ENCODE peak calls at places on chromosomes 6 and 20, in nine cellular contexts. One of them, this sample, is unnamed.

GRCh38 chr6:55528624-55529023 is 50.4 kb downstream of the HMGCLL1 start:
- DNase-seq in IMR-90: peak; percentile 37
- DNase-seq in left ventricle myocardium inferior: no peak
- DNase-seq in stomach: no peak
- DNase-seq in endothelial cell of umbilical vein: peak; percentile 80
- DNase-seq in GM23248: peak; percentile 28
- DNase-seq in lung: no peak
- DNase-seq in uterus: no peak
- DNase-seq in body of pancreas: peak; percentile 40
- DNase-seq in this sample: peak; percentile 7

GRCh38 chr20:3914446-3914845 is 25.3 kb downstream of the PANK2 start:
- DNase-seq in IMR-90: no peak
- DNase-seq in left ventricle myocardium inferior: no peak
- DNase-seq in stomach: no peak
- DNase-seq in endothelial cell of umbilical vein: no peak
- DNase-seq in GM23248: no peak
- DNase-seq in lung: no peak
- DNase-seq in uterus: no peak
- DNase-seq in body of pancreas: no peak
- DNase-seq in this sample: no peak

GRCh38 chr20:17610566-17611289 is 40.9 kb downstream of the DSTN start:
- DNase-seq in IMR-90: no peak
- DNase-seq in left ventricle myocardium inferior: no peak
- DNase-seq in stomach: peak; percentile 66
- DNase-seq in endothelial cell of umbilical vein: peak; percentile 31
- DNase-seq in GM23248: no peak
- DNase-seq in lung: no peak
- DNase-seq in uterus: no peak
- DNase-seq in body of pancreas: no peak
- DNase-seq in this sample: no peak

GRCh38 chr6:132304891-132305305 is 96.4 kb downstream of the MOXD1 start:
- DNase-seq in IMR-90: no peak
- DNase-seq in left ventricle myocardium inferior: no peak
- DNase-seq in stomach: no peak
- DNase-seq in endothelial cell of umbilical vein: no peak
- DNase-seq in GM23248: no peak
- DNase-seq in lung: no peak
- DNase-seq in uterus: no peak
- DNase-seq in body of pancreas: peak; percentile 8
- DNase-seq in this sample: no peak

GRCh38 chr6:47944846-47945245 is 163.0 kb downstream of the OPN5 start:
- DNase-seq in IMR-90: no peak
- DNase-seq in left ventricle myocardium inferior: no peak
- DNase-seq in stomach: no peak
- DNase-seq in endothelial cell of umbilical vein: no peak
- DNase-seq in GM23248: no peak
- DNase-seq in lung: no peak
- DNase-seq in uterus: no peak
- DNase-seq in body of pancreas: no peak
- DNase-seq in this sample: no peak

GRCh38 chr20:53677447-53678314 is 84.0 kb upstream of the ZNF217 start:
- DNase-seq in IMR-90: peak; percentile 46
- DNase-seq in left ventricle myocardium inferior: peak; percentile 32
- DNase-seq in stomach: peak; percentile 47
- DNase-seq in endothelial cell of umbilical vein: peak; percentile 49
- DNase-seq in GM23248: peak; percentile 24
- DNase-seq in lung: no peak
- DNase-seq in uterus: peak; percentile 22
- DNase-seq in body of pancreas: peak; percentile 66
- DNase-seq in this sample: no peak

GRCh38 chr20:23879811-23880374 is 345 bp upstream of the CST5 start:
- DNase-seq in IMR-90: no peak
- DNase-seq in left ventricle myocardium inferior: no peak
- DNase-seq in stomach: no peak
- DNase-seq in endothelial cell of umbilical vein: no peak
- DNase-seq in GM23248: no peak
- DNase-seq in lung: peak; percentile 66
- DNase-seq in uterus: no peak
- DNase-seq in body of pancreas: peak; percentile 48
- DNase-seq in this sample: no peak

GRCh38 chr6:42304313-42304712 is 86.7 kb upstream of the MRPS10 start:
- DNase-seq in IMR-90: peak; percentile 31
- DNase-seq in left ventricle myocardium inferior: no peak
- DNase-seq in stomach: no peak
- DNase-seq in endothelial cell of umbilical vein: no peak
- DNase-seq in GM23248: no peak
- DNase-seq in lung: no peak
- DNase-seq in uterus: no peak
- DNase-seq in body of pancreas: no peak
- DNase-seq in this sample: no peak

GRCh38 chr6:15264902-15265761 is 19.3 kb downstream of the JARID2 start:
- DNase-seq in IMR-90: peak; percentile 79
- DNase-seq in left ventricle myocardium inferior: peak; percentile 48
- DNase-seq in stomach: no peak
- DNase-seq in endothelial cell of umbilical vein: no peak
- DNase-seq in GM23248: peak; percentile 74
- DNase-seq in lung: no peak
- DNase-seq in uterus: no peak
- DNase-seq in body of pancreas: no peak
- DNase-seq in this sample: peak; percentile 77

GRCh38 chr6:158046201-158047119 is 64.8 kb downstream of the SYNJ2 start:
- DNase-seq in IMR-90: no peak
- DNase-seq in left ventricle myocardium inferior: peak; percentile 3
- DNase-seq in stomach: no peak
- DNase-seq in endothelial cell of umbilical vein: no peak
- DNase-seq in GM23248: peak; percentile 25
- DNase-seq in lung: no peak
- DNase-seq in uterus: no peak
- DNase-seq in body of pancreas: no peak
- DNase-seq in this sample: no peak

GRCh38 chr6:16840291-16840690 is 79.0 kb upstream of the ATXN1 start:
- DNase-seq in IMR-90: no peak
- DNase-seq in left ventricle myocardium inferior: no peak
- DNase-seq in stomach: no peak
- DNase-seq in endothelial cell of umbilical vein: no peak
- DNase-seq in GM23248: no peak
- DNase-seq in lung: no peak
- DNase-seq in uterus: no peak
- DNase-seq in body of pancreas: no peak
- DNase-seq in this sample: no peak

GRCh38 chr20:58215116-58215515 is 13.3 kb downstream of the ANKRD60 start:
- DNase-seq in IMR-90: no peak
- DNase-seq in left ventricle myocardium inferior: no peak
- DNase-seq in stomach: no peak
- DNase-seq in endothelial cell of umbilical vein: no peak
- DNase-seq in GM23248: no peak
- DNase-seq in lung: no peak
- DNase-seq in uterus: no peak
- DNase-seq in body of pancreas: no peak
- DNase-seq in this sample: no peak

GRCh38 chr20:35314460-35315198 is 22.4 kb upstream of the FAM83C start:
- DNase-seq in IMR-90: no peak
- DNase-seq in left ventricle myocardium inferior: no peak
- DNase-seq in stomach: no peak
- DNase-seq in endothelial cell of umbilical vein: no peak
- DNase-seq in GM23248: no peak
- DNase-seq in lung: no peak
- DNase-seq in uterus: no peak
- DNase-seq in body of pancreas: no peak
- DNase-seq in this sample: no peak

GRCh38 chr20:32278199-32278643 is 770 bp downstream of the KIF3B start:
- DNase-seq in IMR-90: peak; percentile 17
- DNase-seq in left ventricle myocardium inferior: no peak
- DNase-seq in stomach: no peak
- DNase-seq in endothelial cell of umbilical vein: peak; percentile 2
- DNase-seq in GM23248: peak; percentile 57
- DNase-seq in lung: no peak
- DNase-seq in uterus: no peak
- DNase-seq in body of pancreas: no peak
- DNase-seq in this sample: no peak

GRCh38 chr6:15079288-15079817 is 166.5 kb upstream of the JARID2 start:
- DNase-seq in IMR-90: no peak
- DNase-seq in left ventricle myocardium inferior: no peak
- DNase-seq in stomach: no peak
- DNase-seq in endothelial cell of umbilical vein: no peak
- DNase-seq in GM23248: peak; percentile 24
- DNase-seq in lung: no peak
- DNase-seq in uterus: no peak
- DNase-seq in body of pancreas: no peak
- DNase-seq in this sample: no peak

GRCh38 chr20:17896247-17896723 is 72.3 kb downstream of the SNX5 start:
- DNase-seq in IMR-90: no peak
- DNase-seq in left ventricle myocardium inferior: no peak
- DNase-seq in stomach: no peak
- DNase-seq in endothelial cell of umbilical vein: peak; percentile 90
- DNase-seq in GM23248: peak; percentile 45
- DNase-seq in lung: no peak
- DNase-seq in uterus: no peak
- DNase-seq in body of pancreas: no peak
- DNase-seq in this sample: no peak

GRCh38 chr20:3798908-3799248 is 2.8 kb downstream of the CDC25B start:
- DNase-seq in IMR-90: no peak
- DNase-seq in left ventricle myocardium inferior: no peak
- DNase-seq in stomach: no peak
- DNase-seq in endothelial cell of umbilical vein: no peak
- DNase-seq in GM23248: no peak
- DNase-seq in lung: no peak
- DNase-seq in uterus: no peak
- DNase-seq in body of pancreas: no peak
- DNase-seq in this sample: peak; percentile 36

GRCh38 chr20:4820833-4821518 is 99.3 kb downstream of the PRND start:
- DNase-seq in IMR-90: peak; percentile 88
- DNase-seq in left ventricle myocardium inferior: no peak
- DNase-seq in stomach: no peak
- DNase-seq in endothelial cell of umbilical vein: peak; percentile 22
- DNase-seq in GM23248: peak; percentile 97
- DNase-seq in lung: no peak
- DNase-seq in uterus: peak; percentile 74
- DNase-seq in body of pancreas: no peak
- DNase-seq in this sample: peak; percentile 37

DNA sequence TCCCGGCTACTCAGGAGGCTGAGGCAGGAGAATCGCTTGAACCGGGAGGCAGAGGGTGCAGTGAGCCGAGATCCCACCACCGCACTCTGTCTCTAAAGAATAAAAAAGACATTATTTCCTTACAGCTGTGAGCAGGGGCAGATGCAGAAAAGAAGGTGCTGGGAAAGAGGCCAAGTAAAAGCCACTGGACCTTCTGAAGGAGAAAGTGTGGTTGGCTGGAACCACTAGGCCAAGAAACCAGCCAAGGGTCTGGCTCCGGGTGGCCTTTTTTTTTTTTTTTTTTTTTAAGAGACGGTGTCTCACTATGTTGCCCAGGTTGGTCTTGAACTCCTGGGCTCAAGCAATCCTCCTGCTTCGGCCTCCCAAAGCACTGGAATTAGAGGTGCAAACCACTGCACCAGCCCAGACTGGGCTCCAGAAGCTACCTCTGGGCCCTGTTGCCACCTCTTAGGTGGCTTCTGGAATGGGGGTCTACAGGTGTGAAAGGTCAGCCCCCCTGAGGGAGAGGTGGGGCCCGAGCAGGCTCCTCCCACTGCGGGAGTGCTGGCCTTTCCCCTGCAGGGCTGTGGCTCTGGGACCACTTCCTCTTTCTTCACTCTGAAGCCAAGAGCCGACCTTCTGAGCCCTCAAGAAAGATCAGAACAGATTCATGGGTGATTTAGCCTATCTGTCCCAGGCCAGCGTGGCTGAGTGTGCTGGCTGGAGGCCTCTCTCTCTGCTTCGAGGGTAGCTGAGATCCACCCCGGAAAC is at the start of gene FGD2:
- DNase-seq in IMR-90: no peak
- DNase-seq in left ventricle myocardium inferior: no peak
- DNase-seq in stomach: no peak
- DNase-seq in endothelial cell of umbilical vein: no peak
- DNase-seq in GM23248: no peak
- DNase-seq in lung: no peak
- DNase-seq in uterus: no peak
- DNase-seq in body of pancreas: peak; percentile 27
- DNase-seq in this sample: no peak
- H3K4me3 ChIP-seq in IMR-90: no peak within 1 kb of the TSS
- H3K4me3 ChIP-seq in left ventricle myocardium inferior: peak within 1 kb of the TSS; percentile 37
- H3K4me3 ChIP-seq in stomach: peak within 1 kb of the TSS; percentile 15
- H3K4me3 ChIP-seq in endothelial cell of umbilical vein: no peak within 1 kb of the TSS
- H3K4me3 ChIP-seq in GM23248: no peak within 1 kb of the TSS
- H3K4me3 ChIP-seq in lung: peak within 1 kb of the TSS; percentile 3
- H3K4me3 ChIP-seq in uterus: no peak within 1 kb of the TSS
- H3K4me3 ChIP-seq in body of pancreas: no peak within 1 kb of the TSS
- H3K4me3 ChIP-seq in this sample: no peak within 1 kb of the TSS

GRCh38 chr6:21949211-21949801 is 347.5 kb downstream of the PRL start:
- DNase-seq in IMR-90: peak; percentile 62
- DNase-seq in left ventricle myocardium inferior: no peak
- DNase-seq in stomach: no peak
- DNase-seq in endothelial cell of umbilical vein: no peak
- DNase-seq in GM23248: no peak
- DNase-seq in lung: peak; percentile 44
- DNase-seq in uterus: no peak
- DNase-seq in body of pancreas: no peak
- DNase-seq in this sample: no peak
- H3K4me3 ChIP-seq in IMR-90: no peak overlapping the region
- H3K4me3 ChIP-seq in left ventricle myocardium inferior: no peak overlapping the region
- H3K4me3 ChIP-seq in stomach: no peak overlapping the region
- H3K4me3 ChIP-seq in endothelial cell of umbilical vein: no peak overlapping the region
- H3K4me3 ChIP-seq in GM23248: no peak overlapping the region
- H3K4me3 ChIP-seq in lung: no peak overlapping the region
- H3K4me3 ChIP-seq in uterus: no peak overlapping the region
- H3K4me3 ChIP-seq in body of pancreas: no peak overlapping the region
- H3K4me3 ChIP-seq in this sample: no peak overlapping the region

DNA sequence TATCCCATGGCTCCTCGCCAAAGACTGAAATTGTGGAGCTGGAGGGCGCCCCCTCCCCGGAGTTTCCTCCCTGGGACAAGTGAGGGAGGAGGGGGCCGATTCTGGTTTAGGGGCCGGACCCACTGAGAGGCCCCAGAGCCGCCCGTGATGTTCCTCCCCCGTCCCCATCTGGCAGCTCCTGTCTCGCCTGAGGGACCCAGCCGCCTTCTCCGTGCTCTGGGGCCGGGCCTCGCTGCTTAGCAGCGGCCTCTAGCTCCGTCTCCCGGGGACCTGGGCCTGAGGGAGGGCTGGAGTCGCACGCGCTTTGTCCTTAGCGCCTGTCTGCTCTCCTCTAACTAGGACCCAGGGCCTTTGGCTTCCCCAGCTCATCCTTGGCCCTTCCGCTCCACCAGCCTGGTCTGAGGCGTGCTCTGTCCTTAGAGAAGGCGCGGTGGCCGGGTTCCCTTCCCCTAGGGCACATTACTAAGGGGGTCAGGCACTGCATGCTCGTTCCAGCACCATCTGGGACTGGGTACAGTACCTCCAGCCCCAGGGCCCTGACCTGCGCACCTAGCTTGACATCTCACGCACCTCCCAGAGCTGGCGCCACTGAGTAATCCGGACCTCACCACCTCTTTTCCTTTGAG is 29.8 kb downstream of the SLC12A5 start:
- DNase-seq in IMR-90: no peak
- DNase-seq in left ventricle myocardium inferior: no peak
- DNase-seq in stomach: no peak
- DNase-seq in endothelial cell of umbilical vein: no peak
- DNase-seq in GM23248: peak; percentile 17
- DNase-seq in lung: no peak
- DNase-seq in uterus: no peak
- DNase-seq in body of pancreas: peak; percentile 13
- DNase-seq in this sample: no peak
- H3K4me3 ChIP-seq in IMR-90: no peak overlapping the region
- H3K4me3 ChIP-seq in left ventricle myocardium inferior: peak overlapping the region; percentile 55
- H3K4me3 ChIP-seq in stomach: peak overlapping the region; percentile 17
- H3K4me3 ChIP-seq in endothelial cell of umbilical vein: no peak overlapping the region
- H3K4me3 ChIP-seq in GM23248: peak overlapping the region; percentile 70
- H3K4me3 ChIP-seq in lung: no peak overlapping the region
- H3K4me3 ChIP-seq in uterus: no peak overlapping the region
- H3K4me3 ChIP-seq in body of pancreas: no peak overlapping the region
- H3K4me3 ChIP-seq in this sample: peak overlapping the region; percentile 39

GRCh38 chr20:44732327-44732726 is 13.3 kb upstream of the KCNK15 start:
- DNase-seq in IMR-90: no peak
- DNase-seq in left ventricle myocardium inferior: no peak
- DNase-seq in stomach: no peak
- DNase-seq in endothelial cell of umbilical vein: no peak
- DNase-seq in GM23248: peak; percentile 28
- DNase-seq in lung: no peak
- DNase-seq in uterus: no peak
- DNase-seq in body of pancreas: no peak
- DNase-seq in this sample: no peak
- H3K4me3 ChIP-seq in IMR-90: no peak overlapping the region
- H3K4me3 ChIP-seq in left ventricle myocardium inferior: no peak overlapping the region
- H3K4me3 ChIP-seq in stomach: no peak overlapping the region
- H3K4me3 ChIP-seq in endothelial cell of umbilical vein: no peak overlapping the region
- H3K4me3 ChIP-seq in GM23248: no peak overlapping the region
- H3K4me3 ChIP-seq in lung: no peak overlapping the region
- H3K4me3 ChIP-seq in uterus: no peak overlapping the region
- H3K4me3 ChIP-seq in body of pancreas: no peak overlapping the region
- H3K4me3 ChIP-seq in this sample: no peak overlapping the region

This sample was measured in skeletal muscle cell.